ENCODE peak calls at places on chromosomes 3 and 15, in ten cellular contexts. W is gastrocnemius medialis, E is IMR-90, O is testis, T is erythroblast, I is lower leg skin, U is transverse colon, X is Peyer's patch, D is HCT116, N is body of pancreas. Z is an unnamed sample.

GRCh38 chr3:50516048-50516871 is 12.8 kb upstream of the CACNA2D2 start:
- DNase-seq in W (peak), E (no peak), O (peak), T (no peak), I (no peak), U (peak), X (peak), D (no peak), N (peak), Z (no peak)

GRCh38 chr3:32725721-32726120 is 40.7 kb downstream of the CNOT10 start:
- DNase-seq in W (no peak), E (peak), O (no peak), T (no peak), I (no peak), U (no peak), X (no peak), D (no peak), N (no peak), Z (no peak)

GRCh38 chr3:171311784-171312183 is 148.4 kb downstream of the TNIK start:
- DNase-seq in W (no peak), E (no peak), O (no peak), T (no peak), I (no peak), U (no peak), X (no peak), D (no peak), N (no peak), Z (no peak)

GRCh38 chr3:99753268-99753975 is 64.2 kb upstream of the CMSS1 start:
- DNase-seq in W (no peak), E (peak), O (peak), T (peak), I (no peak), U (no peak), X (no peak), D (peak), N (no peak), Z (peak)

GRCh38 chr3:176920806-176921205 is 276.5 kb downstream of the TBL1XR1 start:
- DNase-seq in W (no peak), E (peak), O (no peak), T (no peak), I (no peak), U (no peak), X (no peak), D (no peak), N (peak), Z (no peak)

GRCh38 chr3:4895848-4896247 is 83.4 kb upstream of the BHLHE40 start:
- DNase-seq in W (no peak), E (peak), O (peak), T (no peak), I (no peak), U (no peak), X (no peak), D (no peak), N (no peak), Z (no peak)

GRCh38 chr3:15638891-15639262 is 37.3 kb downstream of the BTD start:
- DNase-seq in W (no peak), E (no peak), O (no peak), T (no peak), I (no peak), U (no peak), X (no peak), D (no peak), N (no peak), Z (no peak)

GRCh38 chr3:179652467-179653105 is at the start of gene USP13:
- DNase-seq in W (peak), E (peak), O (peak), T (peak), I (peak), U (peak), X (peak), D (peak), N (peak), Z (peak)

GRCh38 chr3:49453621-49454315 is 16.3 kb upstream of the DAG1 start:
- DNase-seq in W (no peak), E (no peak), O (no peak), T (no peak), I (no peak), U (no peak), X (no peak), D (no peak), N (no peak), Z (no peak)

GRCh38 chr3:42666022-42666421 is 12.5 kb downstream of the ZBTB47 start:
- DNase-seq in W (no peak), E (no peak), O (no peak), T (no peak), I (peak), U (no peak), X (peak), D (no peak), N (no peak), Z (no peak)

GRCh38 chr3:195889843-195890407 is 18.4 kb downstream of the TNK2 start:
- DNase-seq in W (no peak), E (no peak), O (peak), T (no peak), I (no peak), U (no peak), X (no peak), D (no peak), N (no peak), Z (no peak)

GRCh38 chr15:68699124-68699880 is 120.5 kb downstream of the CORO2B start:
- DNase-seq in W (no peak), E (no peak), O (no peak), T (no peak), I (no peak), U (no peak), X (no peak), D (no peak), N (no peak), Z (no peak)

GRCh38 chr3:37730383-37730782 is 131.3 kb upstream of the CTDSPL start:
- DNase-seq in W (no peak), E (no peak), O (no peak), T (no peak), I (no peak), U (no peak), X (no peak), D (no peak), N (no peak), Z (no peak)

GRCh38 chr3:40057077-40057476 is 247.7 kb downstream of the MYRIP start:
- DNase-seq in W (no peak), E (no peak), O (no peak), T (no peak), I (no peak), U (no peak), X (no peak), D (no peak), N (no peak), Z (no peak)

GRCh38 chr15:39459538-39459937 is 121.3 kb upstream of the THBS1 start:
- DNase-seq in W (no peak), E (no peak), O (no peak), T (no peak), I (no peak), U (no peak), X (no peak), D (no peak), N (no peak), Z (no peak)

GRCh38 chr15:87354661-87355410 is 901.7 kb downstream of the NTRK3 start:
- DNase-seq in W (no peak), E (peak), O (no peak), T (no peak), I (no peak), U (no peak), X (no peak), D (no peak), N (no peak), Z (peak)

GRCh38 chr3:33231755-33232465 is 13.3 kb upstream of the SUSD5 start:
- DNase-seq in W (no peak), E (no peak), O (no peak), T (no peak), I (no peak), U (no peak), X (no peak), D (no peak), N (no peak), Z (no peak)

GRCh38 chr3:143188881-143189280 is 69.3 kb downstream of the CHST2 start:
- DNase-seq in W (no peak), E (no peak), O (no peak), T (no peak), I (no peak), U (no peak), X (no peak), D (no peak), N (no peak), Z (no peak)

GRCh38 chr3:126750760-126751129 is 46.7 kb downstream of the CHCHD6 start:
- DNase-seq in W (no peak), E (no peak), O (no peak), T (no peak), I (no peak), U (no peak), X (no peak), D (no peak), N (no peak), Z (no peak)
- TF ChIP-seq POLR2A in W (no peak), E (no peak), O (no peak), T (no peak), I (no peak), U (no peak), X (no peak), D (no peak), N (no peak), Z (no peak)

GRCh38 chr15:70707901-70708300 is 55.5 kb downstream of the UACA start:
- DNase-seq in W (no peak), E (no peak), O (no peak), T (no peak), I (no peak), U (no peak), X (no peak), D (no peak), N (no peak), Z (no peak)

GRCh38 chr15:70713547-70714414 is 49.6 kb downstream of the UACA start:
- DNase-seq in W (no peak), E (peak), O (no peak), T (no peak), I (no peak), U (no peak), X (no peak), D (no peak), N (no peak), Z (no peak)

GRCh38 chr15:70708839-70709238 is 54.5 kb downstream of the UACA start:
- DNase-seq in W (no peak), E (no peak), O (no peak), T (no peak), I (no peak), U (no peak), X (no peak), D (no peak), N (no peak), Z (no peak)

GRCh38 chr15:70714575-70714974 is 48.8 kb downstream of the UACA start:
- DNase-seq in W (no peak), E (no peak), O (no peak), T (no peak), I (no peak), U (no peak), X (no peak), D (no peak), N (no peak), Z (no peak)

GRCh38 chr15:70710714-70711113 is 52.6 kb downstream of the UACA start:
- DNase-seq in W (no peak), E (no peak), O (no peak), T (no peak), I (no peak), U (no peak), X (no peak), D (no peak), N (no peak), Z (no peak)
- TF ChIP-seq POLR2A in W (no peak), E (no peak), O (no peak), T (no peak), I (no peak), U (no peak), X (no peak), D (no peak), N (no peak), Z (no peak)

GRCh38 chr3:119884161-119884557 is 102.3 kb downstream of the NR1I2 start:
- DNase-seq in W (no peak), E (no peak), O (no peak), T (no peak), I (no peak), U (no peak), X (no peak), D (no peak), N (no peak), Z (no peak)

GRCh38 chr3:119880966-119881365 is 99.1 kb downstream of the NR1I2 start:
- DNase-seq in W (no peak), E (peak), O (no peak), T (no peak), I (no peak), U (no peak), X (no peak), D (no peak), N (no peak), Z (no peak)

GRCh38 chr3:119885746-119886530 is 104.0 kb downstream of the NR1I2 start:
- DNase-seq in W (no peak), E (no peak), O (no peak), T (no peak), I (no peak), U (no peak), X (no peak), D (no peak), N (no peak), Z (no peak)

GRCh38 chr3:119883461-119884160 is 101.7 kb downstream of the NR1I2 start:
- DNase-seq in W (no peak), E (no peak), O (no peak), T (no peak), I (no peak), U (no peak), X (no peak), D (no peak), N (no peak), Z (no peak)
- TF ChIP-seq POLR2A in W (no peak), E (no peak), O (no peak), T (no peak), I (no peak), U (no peak), X (no peak), D (no peak), N (no peak), Z (no peak)

GRCh38 chr3:46110701-46111493 is 83.6 kb upstream of the XCR1 start:
- DNase-seq in W (no peak), E (peak), O (no peak), T (peak), I (peak), U (peak), X (peak), D (peak), N (peak), Z (peak)
- TF ChIP-seq POLR2A in W (no peak), E (no peak), O (no peak), T (no peak), I (no peak), U (no peak), X (no peak), D (no peak), N (no peak), Z (no peak)

GRCh38 chr3:187742351-187743171 is 2.7 kb downstream of the BCL6 start:
- DNase-seq in W (peak), E (peak), O (peak), T (peak), I (no peak), U (peak), X (peak), D (no peak), N (peak), Z (no peak)

GRCh38 chr3:187743195-187744141 is 1.8 kb downstream of the BCL6 start:
- DNase-seq in W (peak), E (peak), O (peak), T (peak), I (no peak), U (peak), X (peak), D (no peak), N (peak), Z (no peak)

GRCh38 chr3:187745201-187746058 is at the start of gene BCL6:
- DNase-seq in W (peak), E (peak), O (peak), T (peak), I (peak), U (peak), X (peak), D (peak), N (peak), Z (peak)

GRCh38 chr3:187746059-187746453 is 788 bp upstream of the BCL6 start:
- DNase-seq in W (no peak), E (no peak), O (no peak), T (peak), I (no peak), U (no peak), X (no peak), D (no peak), N (no peak), Z (no peak)

DNA sequence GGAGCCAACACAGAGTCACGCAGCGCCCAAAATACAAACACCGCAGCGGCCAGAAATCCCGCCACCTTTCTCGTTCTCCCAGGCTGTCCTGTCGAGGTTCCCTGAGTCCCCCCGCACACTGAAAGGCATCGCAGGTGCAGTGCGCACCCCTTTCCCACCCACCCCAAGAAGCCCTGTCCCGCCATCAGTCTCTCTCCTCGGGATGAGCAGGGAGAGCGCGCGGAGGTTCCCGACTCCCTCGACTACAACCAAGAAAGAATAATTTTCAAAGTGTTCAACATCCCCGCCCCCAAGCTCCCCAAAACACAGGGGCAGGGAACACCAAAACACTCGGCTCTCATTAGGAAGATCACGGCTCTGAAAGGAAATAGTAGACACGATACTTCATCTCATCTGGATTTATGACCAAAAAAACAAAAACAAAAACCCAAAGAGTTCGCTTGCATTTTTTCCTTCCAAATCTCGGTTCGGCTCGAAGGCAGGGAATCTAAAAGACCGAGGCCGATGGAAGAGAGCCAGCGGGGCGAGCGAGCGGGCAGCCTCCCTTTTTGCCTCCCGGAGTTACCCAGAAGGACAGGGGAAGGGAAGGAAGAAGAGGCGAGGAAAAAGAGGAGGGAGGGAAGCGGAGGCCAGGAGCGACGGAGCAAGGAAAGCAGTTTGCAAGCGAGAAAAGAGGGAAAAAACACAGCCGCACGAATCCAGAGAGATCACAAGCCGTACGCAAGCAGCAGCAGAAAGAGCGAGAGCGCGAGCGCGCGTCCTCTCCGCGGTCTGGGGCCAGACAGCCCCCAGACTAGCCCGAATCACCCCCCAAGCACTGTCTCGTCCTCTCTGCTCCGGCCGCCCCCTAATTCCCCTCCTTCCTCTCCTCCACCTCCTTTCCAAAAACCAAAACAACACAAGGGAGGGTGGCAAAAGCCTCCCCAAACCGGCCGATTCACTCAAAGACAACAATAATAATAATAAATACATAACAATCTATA is 808 bp downstream of the BCL6 start:
- DNase-seq in W (no peak), E (peak), O (peak), T (peak), I (no peak), U (peak), X (peak), D (no peak), N (peak), Z (no peak)
- TF ChIP-seq POLR2A in W (no peak), E (no peak), O (no peak), T (peak), I (no peak), U (no peak), X (no peak), D (no peak), N (no peak), Z (no peak)

GRCh38 chr3:184295771-184296170 is 3.3 kb upstream of the PSMD2 start:
- DNase-seq in W (no peak), E (no peak), O (no peak), T (no peak), I (no peak), U (no peak), X (no peak), D (no peak), N (peak), Z (no peak)
- TF ChIP-seq POLR2A in W (no peak), E (no peak), O (no peak), T (no peak), I (no peak), U (no peak), X (no peak), D (no peak), N (no peak), Z (no peak)

Z was measured in H54.